ENCODE peak calls at places on chromosome 2, in six cellular contexts. One of them, this sample, is unnamed.

GRCh38 chr2:47990503-47990902 is 84.2 kb upstream of the FBXO11 start:
- DNase-seq in CD4-positive, alpha-beta T cell: no peak
- DNase-seq in CD8-positive, alpha-beta T cell: no peak
- DNase-seq in B cell: no peak
- DNase-seq in AG04450: no peak
- DNase-seq in body of pancreas: no peak
- DNase-seq in this sample: no peak

GRCh38 chr2:54559593-54560145 is 103.5 kb downstream of the SPTBN1 start:
- DNase-seq in B cell: no peak
- DNase-seq in CD8-positive, alpha-beta T cell: no peak
- DNase-seq in CD4-positive, alpha-beta T cell: no peak
- DNase-seq in AG04450: no peak
- DNase-seq in body of pancreas: peak; percentile 37
- DNase-seq in this sample: no peak

GRCh38 chr2:237686659-237687136 is 59.3 kb downstream of the LRRFIP1 start:
- DNase-seq in B cell: no peak
- DNase-seq in CD4-positive, alpha-beta T cell: no peak
- DNase-seq in body of pancreas: no peak
- DNase-seq in AG04450: no peak
- DNase-seq in CD8-positive, alpha-beta T cell: no peak
- DNase-seq in this sample: no peak

GRCh38 chr2:101038455-101039255 is 36.6 kb downstream of the RPL31 start:
- DNase-seq in CD4-positive, alpha-beta T cell: no peak
- DNase-seq in CD8-positive, alpha-beta T cell: no peak
- DNase-seq in body of pancreas: no peak
- DNase-seq in AG04450: no peak
- DNase-seq in B cell: no peak
- DNase-seq in this sample: no peak

GRCh38 chr2:8234253-8234652 is 447.6 kb upstream of the ID2 start:
- DNase-seq in body of pancreas: no peak
- DNase-seq in CD4-positive, alpha-beta T cell: no peak
- DNase-seq in B cell: no peak
- DNase-seq in CD8-positive, alpha-beta T cell: no peak
- DNase-seq in AG04450: no peak
- DNase-seq in this sample: no peak

GRCh38 chr2:28709101-28709500 is 42.5 kb upstream of the PPP1CB start:
- DNase-seq in CD8-positive, alpha-beta T cell: no peak
- DNase-seq in CD4-positive, alpha-beta T cell: no peak
- DNase-seq in B cell: no peak
- DNase-seq in body of pancreas: peak; percentile 25
- DNase-seq in AG04450: no peak
- DNase-seq in this sample: no peak

GRCh38 chr2:231548752-231549151 is 18.5 kb upstream of the NMUR1 start:
- DNase-seq in body of pancreas: no peak
- DNase-seq in CD8-positive, alpha-beta T cell: no peak
- DNase-seq in B cell: no peak
- DNase-seq in CD4-positive, alpha-beta T cell: no peak
- DNase-seq in AG04450: no peak
- DNase-seq in this sample: no peak

GRCh38 chr2:205776139-205776538 is 93.8 kb downstream of the NRP2 start:
- DNase-seq in body of pancreas: peak; percentile 81
- DNase-seq in CD4-positive, alpha-beta T cell: peak; percentile 1
- DNase-seq in CD8-positive, alpha-beta T cell: no peak
- DNase-seq in B cell: no peak
- DNase-seq in AG04450: no peak
- DNase-seq in this sample: no peak

GRCh38 chr2:223523541-223523940 is 78.6 kb downstream of the SCG2 start:
- DNase-seq in B cell: no peak
- DNase-seq in body of pancreas: no peak
- DNase-seq in CD4-positive, alpha-beta T cell: no peak
- DNase-seq in CD8-positive, alpha-beta T cell: no peak
- DNase-seq in AG04450: no peak
- DNase-seq in this sample: no peak

GRCh38 chr2:230850358-230850658 is 14.4 kb upstream of the ITM2C start:
- DNase-seq in AG04450: no peak
- DNase-seq in CD4-positive, alpha-beta T cell: no peak
- DNase-seq in CD8-positive, alpha-beta T cell: no peak
- DNase-seq in B cell: no peak
- DNase-seq in body of pancreas: no peak
- DNase-seq in this sample: no peak

GRCh38 chr2:96876036-96876810 is 6.3 kb upstream of the SEMA4C start:
- DNase-seq in CD8-positive, alpha-beta T cell: no peak
- DNase-seq in body of pancreas: no peak
- DNase-seq in B cell: no peak
- DNase-seq in CD4-positive, alpha-beta T cell: no peak
- DNase-seq in AG04450: no peak
- DNase-seq in this sample: no peak

GRCh38 chr2:113173563-113174368 is at the start of gene PSD4:
- DNase-seq in CD8-positive, alpha-beta T cell: peak; percentile 91
- DNase-seq in AG04450: no peak
- DNase-seq in body of pancreas: peak; percentile 24
- DNase-seq in CD4-positive, alpha-beta T cell: peak; percentile 84
- DNase-seq in B cell: peak; percentile 68
- DNase-seq in this sample: no peak

GRCh38 chr2:216215991-216216390 is 106.8 kb downstream of the XRCC5 start:
- DNase-seq in CD8-positive, alpha-beta T cell: no peak
- DNase-seq in AG04450: no peak
- DNase-seq in B cell: no peak
- DNase-seq in CD4-positive, alpha-beta T cell: no peak
- DNase-seq in body of pancreas: no peak
- DNase-seq in this sample: no peak

GRCh38 chr2:84450288-84451227 is 8.5 kb downstream of the SUCLG1 start:
- DNase-seq in CD4-positive, alpha-beta T cell: no peak
- DNase-seq in B cell: no peak
- DNase-seq in AG04450: no peak
- DNase-seq in body of pancreas: no peak
- DNase-seq in CD8-positive, alpha-beta T cell: no peak
- DNase-seq in this sample: no peak

GRCh38 chr2:172288603-172289002 is 138.8 kb upstream of the ITGA6 start:
- DNase-seq in CD4-positive, alpha-beta T cell: peak; percentile 37
- DNase-seq in B cell: no peak
- DNase-seq in CD8-positive, alpha-beta T cell: peak; percentile 72
- DNase-seq in body of pancreas: peak; percentile 48
- DNase-seq in AG04450: no peak
- DNase-seq in this sample: no peak

GRCh38 chr2:15941970-15942710 is 1.8 kb downstream of the MYCN start:
- DNase-seq in B cell: peak; percentile 51
- DNase-seq in CD4-positive, alpha-beta T cell: peak; percentile 3
- DNase-seq in CD8-positive, alpha-beta T cell: no peak
- DNase-seq in body of pancreas: no peak
- DNase-seq in AG04450: no peak
- DNase-seq in this sample: no peak

GRCh38 chr2:101160454-101160853 is 9.3 kb upstream of the TBC1D8 start:
- DNase-seq in CD8-positive, alpha-beta T cell: no peak
- DNase-seq in AG04450: no peak
- DNase-seq in body of pancreas: peak; percentile 81
- DNase-seq in CD4-positive, alpha-beta T cell: no peak
- DNase-seq in B cell: no peak
- DNase-seq in this sample: peak; percentile 9

GRCh38 chr2:181970160-181970794 is 15.4 kb upstream of the PPP1R1C start:
- DNase-seq in AG04450: no peak
- DNase-seq in body of pancreas: peak; percentile 61
- DNase-seq in CD4-positive, alpha-beta T cell: no peak
- DNase-seq in B cell: no peak
- DNase-seq in CD8-positive, alpha-beta T cell: no peak
- DNase-seq in this sample: no peak
- TF ChIP-seq CTCF in AG04450: no peak
- TF ChIP-seq CTCF in body of pancreas: no peak
- TF ChIP-seq CTCF in CD4-positive, alpha-beta T cell: no peak
- TF ChIP-seq CTCF in B cell: no peak
- TF ChIP-seq CTCF in CD8-positive, alpha-beta T cell: no peak
- TF ChIP-seq CTCF in this sample: no peak

GRCh38 chr2:68722712-68723111 is 11.9 kb upstream of the ARHGAP25 start:
- DNase-seq in AG04450: no peak
- DNase-seq in B cell: no peak
- DNase-seq in CD8-positive, alpha-beta T cell: no peak
- DNase-seq in CD4-positive, alpha-beta T cell: no peak
- DNase-seq in body of pancreas: no peak
- DNase-seq in this sample: no peak
- TF ChIP-seq CTCF in AG04450: peak; percentile 21
- TF ChIP-seq CTCF in B cell: no peak
- TF ChIP-seq CTCF in CD8-positive, alpha-beta T cell: no peak
- TF ChIP-seq CTCF in CD4-positive, alpha-beta T cell: no peak
- TF ChIP-seq CTCF in body of pancreas: no peak
- TF ChIP-seq CTCF in this sample: peak; percentile 5

DNA sequence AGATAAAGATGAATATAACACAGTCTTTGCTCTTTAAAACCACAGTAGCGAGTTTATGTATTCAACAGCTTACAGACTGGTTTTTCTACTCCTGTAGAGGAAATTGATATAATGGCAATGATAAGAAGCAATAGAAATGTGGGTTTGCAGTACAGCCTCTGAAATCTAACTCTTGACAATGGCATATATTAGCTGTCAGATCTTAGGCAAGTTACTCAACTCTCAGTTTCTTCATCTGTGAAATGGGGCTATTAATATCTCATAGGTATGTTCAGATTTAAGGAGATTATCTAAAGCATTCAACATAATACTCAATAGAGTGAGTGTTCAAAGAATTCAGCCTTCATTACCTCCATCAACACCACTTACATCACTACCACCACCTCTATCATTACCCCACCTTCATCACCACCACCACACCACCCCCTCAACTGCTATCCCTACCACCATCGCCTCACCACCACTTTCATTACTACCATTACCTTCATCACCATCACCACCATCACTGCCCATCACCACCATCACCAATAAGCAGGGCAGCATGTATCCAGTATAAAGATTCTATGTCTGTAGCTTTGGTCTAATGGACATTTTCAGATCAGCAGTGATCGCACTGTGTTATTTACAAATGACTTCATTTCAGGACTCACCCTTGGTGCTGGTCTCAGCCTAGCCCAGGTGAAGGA is 22.7 kb downstream of the AOX1 start:
- DNase-seq in B cell: no peak
- DNase-seq in AG04450: no peak
- DNase-seq in CD4-positive, alpha-beta T cell: no peak
- DNase-seq in body of pancreas: no peak
- DNase-seq in CD8-positive, alpha-beta T cell: no peak
- DNase-seq in this sample: no peak
- TF ChIP-seq CTCF in B cell: no peak
- TF ChIP-seq CTCF in AG04450: no peak
- TF ChIP-seq CTCF in CD4-positive, alpha-beta T cell: no peak
- TF ChIP-seq CTCF in body of pancreas: no peak
- TF ChIP-seq CTCF in CD8-positive, alpha-beta T cell: no peak
- TF ChIP-seq CTCF in this sample: no peak

DNA sequence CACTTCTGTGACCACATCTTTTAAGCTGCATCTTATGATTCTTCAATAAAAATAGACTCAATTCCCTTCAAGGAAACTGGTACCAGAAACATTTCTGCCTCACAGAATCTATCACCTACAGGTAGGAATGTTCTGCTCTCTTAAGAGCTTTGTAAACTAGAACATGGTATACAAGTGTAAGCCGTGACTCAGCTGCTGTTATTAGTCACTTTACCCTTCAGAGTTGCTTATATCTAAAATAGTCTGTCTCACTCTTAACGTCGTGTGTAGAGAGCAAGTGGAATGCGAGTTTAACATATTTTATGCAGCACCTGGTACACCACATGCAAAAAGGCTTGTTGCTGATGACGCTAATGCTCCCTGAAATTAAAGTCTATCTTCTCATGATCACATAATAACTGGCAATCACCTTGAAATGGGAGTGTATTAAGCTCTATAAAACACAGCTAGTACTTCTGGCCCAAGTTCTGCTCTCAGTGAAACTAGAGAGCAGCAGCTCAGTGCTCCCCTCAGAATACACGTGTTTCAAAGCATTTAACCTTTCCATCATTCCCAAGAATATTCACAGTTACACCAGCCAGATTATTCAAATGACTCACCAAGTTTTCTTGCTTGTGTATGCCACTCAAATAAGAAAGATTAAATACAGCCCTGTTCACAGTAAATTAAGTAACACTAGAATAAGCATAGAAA is 420.0 kb downstream of the ZEB2 start:
- DNase-seq in body of pancreas: no peak
- DNase-seq in CD8-positive, alpha-beta T cell: no peak
- DNase-seq in B cell: no peak
- DNase-seq in CD4-positive, alpha-beta T cell: no peak
- DNase-seq in AG04450: peak; percentile 91
- DNase-seq in this sample: no peak
- TF ChIP-seq CTCF in body of pancreas: no peak
- TF ChIP-seq CTCF in CD8-positive, alpha-beta T cell: no peak
- TF ChIP-seq CTCF in B cell: no peak
- TF ChIP-seq CTCF in CD4-positive, alpha-beta T cell: no peak
- TF ChIP-seq CTCF in AG04450: peak; percentile 71
- TF ChIP-seq CTCF in this sample: peak; percentile 21

DNA sequence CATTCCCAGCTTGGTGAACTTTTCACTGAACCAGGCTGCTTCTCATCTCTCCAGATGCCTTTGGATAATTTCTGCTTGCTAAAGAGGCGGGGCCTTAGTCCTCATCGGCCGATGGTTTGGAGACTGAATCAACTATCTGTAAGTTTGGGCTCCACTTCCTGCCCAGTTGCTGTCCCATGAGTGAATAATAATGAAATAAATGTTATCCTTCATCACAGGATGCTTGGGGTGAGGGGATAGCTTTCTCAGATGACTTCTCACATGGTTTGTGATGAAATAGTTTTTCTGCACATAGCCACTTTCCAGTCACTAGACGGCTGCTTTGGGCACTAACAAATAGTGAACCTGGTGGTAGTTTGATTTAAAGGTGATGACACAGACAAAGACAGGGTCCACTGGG is 376.6 kb upstream of the TRIB2 start:
- DNase-seq in B cell: no peak
- DNase-seq in AG04450: peak; percentile 46
- DNase-seq in CD8-positive, alpha-beta T cell: no peak
- DNase-seq in body of pancreas: no peak
- DNase-seq in CD4-positive, alpha-beta T cell: no peak
- DNase-seq in this sample: peak; percentile 16
- TF ChIP-seq CTCF in B cell: no peak
- TF ChIP-seq CTCF in AG04450: no peak
- TF ChIP-seq CTCF in CD8-positive, alpha-beta T cell: no peak
- TF ChIP-seq CTCF in body of pancreas: no peak
- TF ChIP-seq CTCF in CD4-positive, alpha-beta T cell: no peak
- TF ChIP-seq CTCF in this sample: no peak

DNA sequence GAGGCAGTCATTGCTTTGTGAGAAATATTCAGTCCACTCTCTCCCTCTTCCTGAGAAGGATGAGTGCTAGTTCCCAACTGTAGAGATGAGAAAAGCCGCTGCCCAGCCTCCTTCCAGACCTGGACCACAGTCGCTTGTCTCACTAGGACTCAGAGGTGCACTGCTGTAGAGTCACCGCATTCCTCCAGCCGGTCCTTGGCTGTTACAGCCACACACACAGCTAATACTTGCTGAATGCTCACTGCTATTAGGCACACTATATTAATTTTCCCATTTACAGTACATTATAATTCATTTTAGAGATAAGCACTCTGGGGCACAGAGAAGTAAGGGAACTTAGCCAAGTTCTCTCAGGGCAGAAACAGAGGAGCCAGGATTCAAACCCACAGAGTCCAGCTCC is 10.0 kb upstream of the FABP1 start:
- DNase-seq in CD8-positive, alpha-beta T cell: no peak
- DNase-seq in B cell: no peak
- DNase-seq in body of pancreas: no peak
- DNase-seq in AG04450: no peak
- DNase-seq in CD4-positive, alpha-beta T cell: no peak
- DNase-seq in this sample: no peak
- TF ChIP-seq CTCF in CD8-positive, alpha-beta T cell: no peak
- TF ChIP-seq CTCF in B cell: no peak
- TF ChIP-seq CTCF in body of pancreas: no peak
- TF ChIP-seq CTCF in AG04450: no peak
- TF ChIP-seq CTCF in CD4-positive, alpha-beta T cell: no peak
- TF ChIP-seq CTCF in this sample: no peak

GRCh38 chr2:135744761-135745314 is 3.2 kb downstream of the UBXN4 start:
- DNase-seq in body of pancreas: peak; percentile 16
- DNase-seq in CD8-positive, alpha-beta T cell: no peak
- DNase-seq in AG04450: no peak
- DNase-seq in B cell: no peak
- DNase-seq in CD4-positive, alpha-beta T cell: no peak
- DNase-seq in this sample: no peak
- TF ChIP-seq CTCF in body of pancreas: no peak
- TF ChIP-seq CTCF in CD8-positive, alpha-beta T cell: no peak
- TF ChIP-seq CTCF in AG04450: no peak
- TF ChIP-seq CTCF in B cell: no peak
- TF ChIP-seq CTCF in CD4-positive, alpha-beta T cell: no peak
- TF ChIP-seq CTCF in this sample: peak; percentile 26